ENCODE peak calls at places on chromosomes 13 and 19, in five cellular contexts. One of them, this sample, is unnamed.
A peak's percentile ranks its signal among the peaks of the same experiment; 100 is the strongest.

GRCh38 chr13:73957889-73958288 is 176.3 kb downstream of the KLF12 start:
- DNase-seq in amniotic stem cell: no peak
- DNase-seq in activated CD8-positive, alpha-beta memory T cell treated with anti-CD3 and anti-CD28 coated beads for 1 hour: no peak
- DNase-seq in skeletal muscle cell: no peak
- DNase-seq in GM13977: no peak
- DNase-seq in this sample: no peak

GRCh38 chr13:46983881-46984280 is 87.0 kb upstream of the HTR2A start:
- DNase-seq in amniotic stem cell: no peak
- DNase-seq in activated CD8-positive, alpha-beta memory T cell treated with anti-CD3 and anti-CD28 coated beads for 1 hour: no peak
- DNase-seq in skeletal muscle cell: no peak
- DNase-seq in GM13977: peak; percentile 28
- DNase-seq in this sample: peak; percentile 73

GRCh38 chr19:29658221-29658991 is 6.9 kb upstream of the PLEKHF1 start:
- DNase-seq in amniotic stem cell: no peak
- DNase-seq in activated CD8-positive, alpha-beta memory T cell treated with anti-CD3 and anti-CD28 coated beads for 1 hour: no peak
- DNase-seq in skeletal muscle cell: no peak
- DNase-seq in GM13977: no peak
- DNase-seq in this sample: no peak

GRCh38 chr13:60227168-60227567 is 63.4 kb upstream of the DIAPH3 start:
- DNase-seq in amniotic stem cell: no peak
- DNase-seq in activated CD8-positive, alpha-beta memory T cell treated with anti-CD3 and anti-CD28 coated beads for 1 hour: no peak
- DNase-seq in skeletal muscle cell: no peak
- DNase-seq in GM13977: no peak
- DNase-seq in this sample: no peak

GRCh38 chr19:16619456-16619855 is 8.5 kb downstream of the MED26 start:
- DNase-seq in amniotic stem cell: no peak
- DNase-seq in activated CD8-positive, alpha-beta memory T cell treated with anti-CD3 and anti-CD28 coated beads for 1 hour: no peak
- DNase-seq in skeletal muscle cell: no peak
- DNase-seq in GM13977: no peak
- DNase-seq in this sample: no peak

GRCh38 chr13:85819513-85819912 is 20.3 kb upstream of the SLITRK6 start:
- DNase-seq in amniotic stem cell: no peak
- DNase-seq in activated CD8-positive, alpha-beta memory T cell treated with anti-CD3 and anti-CD28 coated beads for 1 hour: no peak
- DNase-seq in skeletal muscle cell: no peak
- DNase-seq in GM13977: no peak
- DNase-seq in this sample: no peak

GRCh38 chr19:45866400-45867176 is 2.5 kb downstream of the FOXA3 start:
- DNase-seq in amniotic stem cell: no peak
- DNase-seq in activated CD8-positive, alpha-beta memory T cell treated with anti-CD3 and anti-CD28 coated beads for 1 hour: no peak
- DNase-seq in skeletal muscle cell: no peak
- DNase-seq in GM13977: no peak
- DNase-seq in this sample: no peak

GRCh38 chr13:103395140-103395539 is 328.9 kb upstream of the SLC10A2 start:
- DNase-seq in amniotic stem cell: no peak
- DNase-seq in activated CD8-positive, alpha-beta memory T cell treated with anti-CD3 and anti-CD28 coated beads for 1 hour: no peak
- DNase-seq in skeletal muscle cell: no peak
- DNase-seq in GM13977: no peak
- DNase-seq in this sample: no peak

GRCh38 chr19:18097217-18097992 is at the start of gene MAST3:
- DNase-seq in amniotic stem cell: no peak
- DNase-seq in activated CD8-positive, alpha-beta memory T cell treated with anti-CD3 and anti-CD28 coated beads for 1 hour: peak; percentile 59
- DNase-seq in skeletal muscle cell: no peak
- DNase-seq in GM13977: peak; percentile 98
- DNase-seq in this sample: peak; percentile 76

GRCh38 chr19:2118438-2118837 is 21.7 kb downstream of the IZUMO4 start:
- DNase-seq in amniotic stem cell: no peak
- DNase-seq in activated CD8-positive, alpha-beta memory T cell treated with anti-CD3 and anti-CD28 coated beads for 1 hour: no peak
- DNase-seq in skeletal muscle cell: no peak
- DNase-seq in GM13977: no peak
- DNase-seq in this sample: no peak

GRCh38 chr13:97967948-97968347 is 14.5 kb downstream of the IPO5 start:
- DNase-seq in amniotic stem cell: no peak
- DNase-seq in activated CD8-positive, alpha-beta memory T cell treated with anti-CD3 and anti-CD28 coated beads for 1 hour: no peak
- DNase-seq in skeletal muscle cell: no peak
- DNase-seq in GM13977: no peak
- DNase-seq in this sample: no peak

GRCh38 chr13:37270206-37271001 is 164.9 kb upstream of the CSNK1A1L start:
- DNase-seq in amniotic stem cell: no peak
- DNase-seq in activated CD8-positive, alpha-beta memory T cell treated with anti-CD3 and anti-CD28 coated beads for 1 hour: no peak
- DNase-seq in skeletal muscle cell: no peak
- DNase-seq in GM13977: no peak
- DNase-seq in this sample: no peak

GRCh38 chr19:17860993-17861360 is 1.3 kb downstream of the RPL18A start:
- DNase-seq in amniotic stem cell: no peak
- DNase-seq in activated CD8-positive, alpha-beta memory T cell treated with anti-CD3 and anti-CD28 coated beads for 1 hour: no peak
- DNase-seq in skeletal muscle cell: no peak
- DNase-seq in GM13977: no peak
- DNase-seq in this sample: no peak

GRCh38 chr19:45615795-45616708 is 14.0 kb upstream of the GPR4 start:
- DNase-seq in amniotic stem cell: no peak
- DNase-seq in activated CD8-positive, alpha-beta memory T cell treated with anti-CD3 and anti-CD28 coated beads for 1 hour: peak; percentile 18
- DNase-seq in skeletal muscle cell: peak; percentile 60
- DNase-seq in GM13977: peak; percentile 96
- DNase-seq in this sample: peak; percentile 80

GRCh38 chr13:99083976-99084375 is 106.1 kb upstream of the DOCK9 start:
- DNase-seq in amniotic stem cell: no peak
- DNase-seq in activated CD8-positive, alpha-beta memory T cell treated with anti-CD3 and anti-CD28 coated beads for 1 hour: no peak
- DNase-seq in skeletal muscle cell: no peak
- DNase-seq in GM13977: no peak
- DNase-seq in this sample: no peak

This sample was measured in PC-9.